ENCODE peak calls at places on chromosomes 1 and 21, in five cellular contexts. L is psoas muscle; R is CD4-positive, alpha-beta T cell; V is aorta; W is AG04450. I is an unnamed sample. For H3K27me3, the result is how much of the 10 kb centered on the place peaks cover.

GRCh38 chr1:52996653-52997052 is 65.4 kb upstream of the PODN start:
- DNase-seq in W (no peak), V (no peak), L (no peak), R (no peak), I (no peak)

GRCh38 chr1:34188418-34188817 is 11.7 kb downstream of the C1orf94 start:
- DNase-seq in R (no peak), W (no peak), L (no peak), V (no peak), I (no peak)

GRCh38 chr1:107741242-107741641 is 223.7 kb downstream of the VAV3 start:
- DNase-seq in R (no peak), L (no peak), V (no peak), W (no peak), I (no peak)

GRCh38 chr1:192080671-192081070 is 77.6 kb upstream of the RGS18 start:
- DNase-seq in W (no peak), L (no peak), R (no peak), V (no peak), I (no peak)

GRCh38 chr1:8858112-8858668 is 20.3 kb downstream of the ENO1 start:
- DNase-seq in W (no peak), R (no peak), V (no peak), L (no peak), I (peak)

GRCh38 chr1:51316764-51317120 is 13.6 kb downstream of the TTC39A start:
- DNase-seq in R (no peak), L (no peak), W (no peak), V (no peak), I (no peak)

GRCh38 chr1:202692959-202693555 is 17.2 kb downstream of the SYT2 start:
- DNase-seq in L (peak), R (peak), V (peak), W (peak), I (peak)

GRCh38 chr1:40064797-40065492 is 24.4 kb downstream of the CAP1 start:
- DNase-seq in L (no peak), V (no peak), R (no peak), W (no peak), I (no peak)

GRCh38 chr1:37475380-37476086 is 1.2 kb downstream of the ZC3H12A start:
- DNase-seq in V (no peak), W (no peak), R (no peak), L (peak), I (peak)

GRCh38 chr1:77126309-77126708 is 92.9 kb downstream of the PIGK start:
- DNase-seq in W (peak), L (no peak), V (no peak), R (no peak), I (no peak)

GRCh38 chr1:197544553-197544952 is 230.7 kb downstream of the DENND1B start:
- DNase-seq in V (no peak), W (no peak), R (no peak), L (no peak), I (no peak)

GRCh38 chr1:77018386-77019156 is 151.3 kb downstream of the ST6GALNAC5 start:
- DNase-seq in V (no peak), L (no peak), R (no peak), W (no peak), I (no peak)

GRCh38 chr21:16539041-16539440 is 809.3 kb downstream of the USP25 start:
- DNase-seq in V (no peak), L (no peak), R (no peak), W (no peak), I (no peak)

GRCh38 chr1:195939844-195940243 is 668.4 kb downstream of the KCNT2 start:
- DNase-seq in V (no peak), R (no peak), W (no peak), L (no peak), I (no peak)

GRCh38 chr1:44012411-44012810 is 18.9 kb downstream of the SLC6A9 start:
- DNase-seq in L (no peak), W (no peak), V (no peak), R (no peak), I (no peak)

GRCh38 chr1:81922955-81923354 is 122.2 kb downstream of the ADGRL2 start:
- DNase-seq in L (no peak), W (no peak), V (no peak), R (no peak), I (no peak)

GRCh38 chr1:19412654-19413053 is 72.7 kb downstream of the CAPZB start:
- DNase-seq in W (no peak), R (no peak), L (no peak), V (no peak), I (no peak)

GRCh38 chr1:42748021-42748420 is 8.0 kb upstream of the CLDN19 start:
- DNase-seq in W (no peak), L (no peak), V (no peak), R (no peak), I (no peak)

GRCh38 chr1:4422496-4423289 is 231.7 kb upstream of the AJAP1 start:
- DNase-seq in L (no peak), W (no peak), V (no peak), R (no peak), I (no peak)

GRCh38 chr1:53639996-53640695 is 98.8 kb downstream of the GLIS1 start:
- DNase-seq in W (no peak), V (peak), L (no peak), R (no peak), I (no peak)

GRCh38 chr21:37592496-37592895 is 225.9 kb downstream of the DYRK1A start:
- DNase-seq in R (no peak), L (no peak), W (no peak), V (no peak), I (no peak)

GRCh38 chr21:15084668-15085067 is 19.9 kb upstream of the NRIP1 start:
- DNase-seq in R (no peak), W (no peak), V (no peak), L (no peak), I (no peak)

GRCh38 chr1:7420098-7420445 is 351.0 kb upstream of the VAMP3 start:
- DNase-seq in L (no peak), V (peak), W (no peak), R (no peak), I (no peak)

GRCh38 chr1:61606448-61607312 is 118.3 kb downstream of the TM2D1 start:
- DNase-seq in V (peak), W (no peak), L (peak), R (no peak), I (peak)

GRCh38 chr1:197958861-197959260 is 41.7 kb downstream of the LHX9 start:
- DNase-seq in R (no peak), V (no peak), L (no peak), W (no peak), I (no peak)

GRCh38 chr1:180116964-180117763 is 37.5 kb upstream of the QSOX1 start:
- DNase-seq in R (no peak), V (no peak), W (no peak), L (no peak), I (peak)

GRCh38 chr1:13893456-13893855 is 193.5 kb downstream of the PRDM2 start:
- DNase-seq in V (no peak), W (no peak), R (no peak), L (no peak), I (no peak)

GRCh38 chr1:13892671-13893325 is 192.8 kb downstream of the PRDM2 start:
- DNase-seq in W (no peak), V (no peak), R (no peak), L (peak), I (peak)

GRCh38 chr1:13890766-13891165 is 190.8 kb downstream of the PRDM2 start:
- DNase-seq in R (no peak), V (no peak), L (no peak), W (no peak), I (no peak)

GRCh38 chr1:13889495-13889894 is 189.5 kb downstream of the PRDM2 start:
- DNase-seq in R (no peak), V (no peak), W (no peak), L (no peak), I (no peak)

GRCh38 chr1:13892141-13892670 is 192.2 kb downstream of the PRDM2 start:
- DNase-seq in L (no peak), V (no peak), W (no peak), R (no peak), I (no peak)
- H3K27me3 ChIP-seq in L (under half), V (under half), W (under half), R (half or more), I (half or more)

GRCh38 chr1:56520202-56520601 is 59.2 kb downstream of the PLPP3 start:
- DNase-seq in W (no peak), V (no peak), R (no peak), L (no peak), I (no peak)

GRCh38 chr1:56513095-56513494 is 66.3 kb downstream of the PLPP3 start:
- DNase-seq in W (no peak), L (no peak), R (no peak), V (no peak), I (peak)

GRCh38 chr1:56516539-56517252 is 62.7 kb downstream of the PLPP3 start:
- DNase-seq in R (no peak), V (no peak), W (no peak), L (no peak), I (no peak)

GRCh38 chr1:56515898-56516538 is 63.3 kb downstream of the PLPP3 start:
- DNase-seq in W (no peak), R (no peak), V (no peak), L (no peak), I (no peak)

GRCh38 chr1:56517404-56518130 is 61.8 kb downstream of the PLPP3 start:
- DNase-seq in W (no peak), L (no peak), R (no peak), V (no peak), I (no peak)
- H3K27ac ChIP-seq in W (no peak), L (no peak), R (no peak), V (no peak), I (no peak)

GRCh38 chr1:208510192-208510952 is 266.2 kb upstream of the PLXNA2 start:
- DNase-seq in W (no peak), V (no peak), L (no peak), R (no peak), I (no peak)
- H3K27me3 ChIP-seq in W (under half), V (under half), L (under half), R (under half), I (under half)

GRCh38 chr1:11728126-11728806 is 7.7 kb upstream of the AGTRAP start:
- DNase-seq in R (no peak), W (no peak), V (no peak), L (no peak), I (no peak)

GRCh38 chr1:11727119-11727518 is 8.8 kb upstream of the AGTRAP start:
- DNase-seq in W (no peak), R (no peak), L (no peak), V (no peak), I (no peak)

GRCh38 chr1:11730429-11730861 is 5.5 kb upstream of the AGTRAP start:
- DNase-seq in R (peak), W (no peak), L (no peak), V (no peak), I (peak)

GRCh38 chr1:11729498-11730428 is 6.2 kb upstream of the AGTRAP start:
- DNase-seq in V (no peak), W (no peak), R (no peak), L (no peak), I (no peak)

DNA sequence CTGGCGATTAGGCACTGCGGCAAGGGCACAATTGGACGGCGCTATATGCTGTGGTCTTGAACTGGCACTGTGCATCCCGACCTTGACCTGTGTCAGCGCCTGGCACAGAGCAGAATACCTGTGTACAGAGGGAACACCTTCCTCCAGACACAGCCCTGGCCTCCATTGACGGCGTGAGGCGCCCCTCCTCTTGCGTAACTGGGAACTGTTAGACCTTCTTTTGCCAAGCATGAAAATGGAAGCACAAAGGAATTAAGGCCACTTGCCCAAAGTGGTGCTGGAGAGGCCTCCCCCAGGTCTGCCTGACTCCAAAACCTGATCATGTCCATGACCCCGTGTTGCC is 6.8 kb upstream of the AGTRAP start:
- DNase-seq in V (no peak), R (no peak), W (no peak), L (no peak), I (no peak)
- H3K27ac ChIP-seq in V (no peak), R (no peak), W (no peak), L (no peak), I (no peak)

GRCh38 chr1:2972011-2972878 is 49.0 kb upstream of the ACTRT2 start:
- DNase-seq in V (no peak), W (no peak), L (no peak), R (no peak), I (no peak)

GRCh38 chr1:2971609-2972008 is 49.7 kb upstream of the ACTRT2 start:
- DNase-seq in V (no peak), W (no peak), L (no peak), R (no peak), I (no peak)

GRCh38 chr1:2974701-2975301 is 46.5 kb upstream of the ACTRT2 start:
- DNase-seq in W (no peak), V (no peak), R (no peak), L (no peak), I (no peak)

GRCh38 chr1:2973661-2974593 is 47.3 kb upstream of the ACTRT2 start:
- DNase-seq in V (no peak), W (no peak), R (no peak), L (no peak), I (no peak)

DNA sequence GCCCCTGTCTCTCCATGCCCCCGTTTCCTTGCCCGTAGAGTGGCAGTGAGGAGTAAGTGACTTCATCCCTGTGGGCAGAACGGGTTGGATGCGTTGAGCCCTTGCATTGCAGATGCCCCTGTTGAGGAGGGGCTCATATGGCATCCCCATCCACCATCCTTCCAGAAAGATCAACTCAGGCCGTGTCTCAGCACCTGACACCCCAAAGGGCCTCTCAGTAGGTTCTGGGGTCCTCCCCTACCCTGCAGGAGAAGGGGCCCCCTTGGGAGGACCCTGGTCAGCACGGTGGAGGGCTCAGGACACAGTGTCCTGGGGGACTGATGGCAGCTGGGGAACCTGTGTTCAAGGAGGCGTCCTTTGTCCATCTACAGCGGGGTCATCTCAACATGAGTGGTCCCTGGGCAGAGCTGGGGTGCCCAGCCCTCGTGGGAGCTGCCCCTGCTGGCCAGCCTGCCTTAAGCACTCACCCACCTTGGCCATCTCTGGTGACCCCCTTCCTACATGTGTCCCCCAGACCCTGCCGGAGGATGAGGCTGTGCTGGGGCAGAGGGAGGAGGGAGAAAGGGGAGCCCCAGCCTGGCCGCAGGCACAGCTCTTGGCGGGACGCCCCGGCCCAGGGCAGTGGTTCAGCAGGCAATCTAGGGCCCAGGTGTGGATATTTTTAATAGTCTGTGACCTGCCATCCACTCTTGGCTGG is 48.2 kb upstream of the ACTRT2 start:
- DNase-seq in R (no peak), L (no peak), V (no peak), W (no peak), I (no peak)
- H3K27me3 ChIP-seq in R (under half), L (under half), V (under half), W (under half), I (under half)

I was measured in heart right ventricle.